ENCODE peak calls at places on chromosomes 4 and X, in four cellular contexts. K is GM12878, R is K562, S is HepG2. B is an unnamed sample.

GRCh38 chrX:26613951-26614350 is 398.0 kb downstream of the MAGEB5 start:
- DNase-seq in K (no peak), R (no peak), S (no peak), B (no peak)

GRCh38 chr4:102606846-102607440 is 105.8 kb downstream of the NFKB1 start:
- DNase-seq in K (no peak), R (no peak), S (no peak), B (no peak)

GRCh38 chrX:70672326-70672725 is 227.7 kb downstream of the DLG3 start:
- DNase-seq in K (no peak), R (no peak), S (no peak), B (no peak)

GRCh38 chr4:80538276-80538926 is 202.9 kb downstream of the CFAP299 start:
- DNase-seq in K (no peak), R (no peak), S (no peak), B (no peak)

GRCh38 chr4:59704621-59705020 is 1495.5 kb upstream of the ADGRL3 start:
- DNase-seq in K (no peak), R (no peak), S (no peak), B (no peak)

GRCh38 chr4:1575418-1576199 is 108.5 kb downstream of the FAM53A start:
- DNase-seq in K (no peak), R (no peak), S (no peak), B (no peak)

GRCh38 chr4:144899393-144899792 is 198.6 kb downstream of the ANAPC10 start:
- DNase-seq in K (no peak), R (no peak), S (no peak), B (no peak)

GRCh38 chr4:39514888-39515401 is 12.3 kb downstream of the UGDH start:
- DNase-seq in K (no peak), R (peak; percentile 13), S (peak; percentile 99), B (no peak)

GRCh38 chr4:2808001-2808400 is 15.1 kb downstream of the SH3BP2 start:
- DNase-seq in K (no peak), R (no peak), S (no peak), B (no peak)

GRCh38 chrX:25524150-25524549 is 508.4 kb upstream of the ARX start:
- DNase-seq in K (no peak), R (no peak), S (peak; percentile 82), B (no peak)

GRCh38 chr4:156968479-156968984 is 3.1 kb downstream of the PDGFC start:
- DNase-seq in K (no peak), R (peak; percentile 10), S (peak; percentile 55), B (peak; percentile 66)

GRCh38 chrX:138710866-138711331 is 618 bp downstream of the FGF13 start:
- DNase-seq in K (no peak), R (no peak), S (no peak), B (peak; percentile 29)

GRCh38 chr4:165668694-165669093 is 204.3 kb upstream of the TLL1 start:
- DNase-seq in K (no peak), R (no peak), S (no peak), B (no peak)

GRCh38 chr4:86963697-86964096 is 28.9 kb downstream of the AFF1 start:
- DNase-seq in K (no peak), R (no peak), S (no peak), B (no peak)

GRCh38 chrX:39907964-39908616 is 189.7 kb downstream of the BCOR start:
- DNase-seq in K (no peak), R (no peak), S (peak; percentile 61), B (no peak)

GRCh38 chr4:72970756-72971155 is 98.8 kb downstream of the COX18 start:
- DNase-seq in K (no peak), R (no peak), S (no peak), B (no peak)

GRCh38 chrX:26918633-26919032 is 544.5 kb downstream of the PPP4R3C start:
- DNase-seq in K (no peak), R (peak; percentile 2), S (peak; percentile 23), B (peak; percentile 12)

GRCh38 chrX:18206657-18207056 is 14.0 kb downstream of the BEND2 start:
- DNase-seq in K (no peak), R (no peak), S (no peak), B (no peak)

GRCh38 chrX:48648299-48648698 is 35.3 kb upstream of the WAS start:
- DNase-seq in K (no peak), R (peak; percentile 12), S (peak; percentile 28), B (peak; percentile 21)

GRCh38 chr4:72568959-72569718 is at the start of gene ADAMTS3:
- DNase-seq in K (no peak), R (peak; percentile 87), S (no peak), B (peak; percentile 85)

GRCh38 chrX:150772150-150772970 is 79.2 kb downstream of the MTMR1 start:
- DNase-seq in K (no peak), R (peak; percentile 82), S (peak; percentile 36), B (peak; percentile 90)

GRCh38 chrX:52574416-52575275 is 57.8 kb upstream of the XAGE1B start:
- DNase-seq in K (peak; percentile 2), R (peak; percentile 31), S (peak; percentile 39), B (peak; percentile 23)

GRCh38 chrX:19156223-19156622 is 34.0 kb upstream of the ADGRG2 start:
- DNase-seq in K (no peak), R (no peak), S (no peak), B (peak; percentile 12)

GRCh38 chrX:103343105-103343504 is 13.1 kb downstream of the TCEAL7 start:
- DNase-seq in K (no peak), R (peak; percentile 16), S (no peak), B (peak; percentile 27)

GRCh38 chrX:109890910-109891502 is 111.9 kb upstream of the TMEM164 start:
- DNase-seq in K (no peak), R (peak; percentile 72), S (peak; percentile 43), B (peak; percentile 70)

GRCh38 chr4:41655177-41655576 is 93.3 kb downstream of the PHOX2B start:
- DNase-seq in K (no peak), R (no peak), S (no peak), B (no peak)

GRCh38 chrX:298993-299392 is 17.8 kb downstream of the PLCXD1 start:
- DNase-seq in K (no peak), R (no peak), S (no peak), B (no peak)

GRCh38 chrX:14032383-14032782 is 2.7 kb upstream of the GEMIN8 start:
- DNase-seq in K (no peak), R (peak; percentile 32), S (peak; percentile 13), B (peak; percentile 15)

GRCh38 chrX:68894513-68895338 is 65.9 kb downstream of the EFNB1 start:
- DNase-seq in K (no peak), R (peak; percentile 17), S (no peak), B (no peak)

GRCh38 chrX:94053575-94053974 is 379.6 kb downstream of the FAM133A start:
- DNase-seq in K (no peak), R (no peak), S (no peak), B (no peak)

GRCh38 chr4:35966558-35966957 is 277.8 kb downstream of the ARAP2 start:
- DNase-seq in K (no peak), R (no peak), S (no peak), B (no peak)

GRCh38 chr4:101730291-101731117 is 60.0 kb upstream of the BANK1 start:
- DNase-seq in K (peak; percentile 8), R (peak; percentile 7), S (peak; percentile 54), B (peak; percentile 69)

GRCh38 chr4:157141976-157142375 is 66.0 kb downstream of the GLRB start:
- DNase-seq in K (no peak), R (no peak), S (no peak), B (no peak)

GRCh38 chr4:40058854-40059253 is 2.2 kb downstream of the N4BP2 start:
- DNase-seq in K (no peak), R (no peak), S (no peak), B (no peak)

GRCh38 chr4:137226900-137227299 is 305.4 kb downstream of the PCDH18 start:
- DNase-seq in K (no peak), R (no peak), S (no peak), B (no peak)
- TF ChIP-seq ETV6 in K (no peak), R (no peak), S (no peak), B (no peak)

GRCh38 chr4:76087007-76087769 is 12.7 kb downstream of the ART3 start:
- DNase-seq in K (no peak), R (peak; percentile 71), S (peak; percentile 86), B (peak; percentile 56)
- TF ChIP-seq ETV6 in K (no peak), R (no peak), S (no peak), B (no peak)

GRCh38 chr4:8503801-8504200 is 63.2 kb downstream of the TRMT44 start:
- DNase-seq in K (no peak), R (no peak), S (no peak), B (no peak)

GRCh38 chr4:8506373-8507250 is 66.0 kb downstream of the TRMT44 start:
- DNase-seq in K (no peak), R (no peak), S (no peak), B (peak; percentile 49)

GRCh38 chr4:8506006-8506372 is 65.4 kb downstream of the TRMT44 start:
- DNase-seq in K (no peak), R (no peak), S (no peak), B (no peak)

GRCh38 chr4:8504279-8505007 is 63.9 kb downstream of the TRMT44 start:
- DNase-seq in K (no peak), R (no peak), S (peak; percentile 10), B (no peak)

DNA sequence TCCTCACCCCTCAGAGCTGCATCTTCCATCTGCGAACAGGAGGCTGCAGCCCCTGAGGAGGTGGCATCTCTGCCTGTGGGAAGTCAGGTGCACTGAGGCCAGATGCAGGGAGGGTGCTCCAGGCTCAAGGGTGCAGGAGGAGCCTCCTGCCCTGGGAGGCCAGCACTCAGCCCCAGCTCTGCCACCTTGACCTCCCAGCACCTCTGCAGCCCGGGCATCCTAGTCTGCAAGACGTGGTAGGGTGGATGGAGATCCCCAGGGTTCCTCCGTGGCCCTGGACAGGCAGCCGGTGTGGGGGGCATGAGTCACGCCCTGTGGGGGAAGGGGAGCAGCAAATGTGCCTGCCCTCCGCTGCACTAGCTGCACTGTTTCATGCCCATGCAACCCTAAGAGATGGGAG is 64.7 kb downstream of the TRMT44 start:
- DNase-seq in K (no peak), R (no peak), S (no peak), B (no peak)
- TF ChIP-seq ETV6 in K (no peak), R (no peak), S (no peak), B (no peak)

GRCh38 chr4:46656071-46656470 is 253.0 kb downstream of the COX7B2 start:
- DNase-seq in K (no peak), R (no peak), S (no peak), B (no peak)
- TF ChIP-seq ETV6 in K (no peak), R (no peak), S (no peak), B (no peak)

GRCh38 chr4:98659106-98659592 is 738 bp upstream of the TSPAN5 start:
- DNase-seq in K (no peak), R (no peak), S (no peak), B (peak; percentile 43)

GRCh38 chr4:98658287-98659105 is at the start of gene TSPAN5:
- DNase-seq in K (no peak), R (peak; percentile 77), S (peak; percentile 12), B (peak; percentile 84)

GRCh38 chr4:98659741-98660507 is 1.5 kb upstream of the TSPAN5 start:
- DNase-seq in K (no peak), R (no peak), S (peak; percentile 26), B (no peak)

GRCh38 chr4:98656443-98656842 is 2.0 kb downstream of the TSPAN5 start:
- DNase-seq in K (no peak), R (no peak), S (no peak), B (no peak)

GRCh38 chr4:98657531-98658286 is 702 bp downstream of the TSPAN5 start:
- DNase-seq in K (no peak), R (peak; percentile 22), S (no peak), B (peak; percentile 28)
- TF ChIP-seq ETV6 in K (no peak), R (no peak), S (no peak), B (no peak)